ENCODE peak calls at places on chromosomes 12 and 14, in ten cellular contexts. P, L, F, D, O, G, B, J, C and K are unnamed samples.

GRCh38 chr14:94388027-94388895 is at the start of gene SERPINA1:
- DNase-seq in J (peak; percentile 64), O (no peak), G (no peak), D (no peak), C (peak; percentile 89), F (no peak), B (no peak), L (peak; percentile 28), P (no peak), K (no peak)

GRCh38 chr12:19431407-19432308 is 7.6 kb upstream of the AEBP2 start:
- DNase-seq in O (no peak), L (no peak), F (peak; percentile 24), G (no peak), J (no peak), B (peak; percentile 56), C (peak; percentile 96), P (no peak), D (peak; percentile 53), K (peak; percentile 51)

GRCh38 chr14:90419200-90419599 is 22.4 kb downstream of the CALM1 start:
- DNase-seq in O (no peak), C (peak; percentile 99), L (peak; percentile 43), J (peak; percentile 80), B (peak; percentile 71), F (peak; percentile 55), D (no peak), P (peak; percentile 35), G (no peak), K (peak; percentile 69)

GRCh38 chr12:121773011-121773777 is 20.3 kb downstream of the RHOF start:
- DNase-seq in B (peak; percentile 87), L (peak; percentile 55), G (no peak), O (peak; percentile 95), J (peak; percentile 66), F (peak; percentile 78), D (peak; percentile 86), C (peak; percentile 78), P (peak; percentile 91), K (no peak)

GRCh38 chr14:104888489-104889373 is 23.7 kb downstream of the CEP170B start:
- DNase-seq in L (no peak), F (no peak), C (no peak), G (no peak), O (no peak), P (no peak), B (no peak), D (no peak), J (no peak), K (no peak)

GRCh38 chr12:113174461-113175384 is 10.6 kb downstream of the DDX54 start:
- DNase-seq in F (peak; percentile 59), C (peak; percentile 66), B (peak; percentile 89), L (peak; percentile 56), O (peak; percentile 88), P (peak; percentile 88), D (peak; percentile 77), G (peak; percentile 12), J (peak; percentile 68), K (peak; percentile 40)

GRCh38 chr14:64707661-64708060 is 3.4 kb downstream of the PLEKHG3 start:
- DNase-seq in G (no peak), O (no peak), F (peak; percentile 45), D (peak; percentile 52), P (peak; percentile 75), J (no peak), C (peak; percentile 98), L (no peak), B (peak; percentile 58), K (peak; percentile 9)

GRCh38 chr12:115313929-115314328 is 630.0 kb upstream of the TBX3 start:
- DNase-seq in J (peak; percentile 91), P (no peak), B (no peak), F (peak; percentile 69), L (no peak), G (no peak), C (peak; percentile 75), D (no peak), O (no peak), K (no peak)

GRCh38 chr14:89447182-89447970 is 30.3 kb upstream of the FOXN3 start:
- DNase-seq in L (no peak), J (no peak), O (no peak), B (no peak), P (no peak), F (no peak), D (no peak), G (no peak), C (no peak), K (no peak)

GRCh38 chr12:121748218-121748570 is 35.6 kb downstream of the TMEM120B start:
- DNase-seq in D (no peak), C (no peak), B (no peak), J (no peak), F (no peak), O (no peak), L (no peak), G (no peak), P (peak; percentile 64), K (no peak)

GRCh38 chr12:131833896-131834641 is 5.9 kb downstream of the MMP17 start:
- DNase-seq in D (no peak), F (no peak), L (no peak), C (peak; percentile 40), B (no peak), G (no peak), J (no peak), O (no peak), P (no peak), K (no peak)

GRCh38 chr14:51370758-51371386 is 130.8 kb downstream of the TMX1 start:
- DNase-seq in D (no peak), B (no peak), G (no peak), C (no peak), L (no peak), O (no peak), F (no peak), J (no peak), P (no peak), K (no peak)

GRCh38 chr12:31574803-31575573 is 15.9 kb downstream of the DENND5B start:
- DNase-seq in L (no peak), G (no peak), O (no peak), F (no peak), B (no peak), D (no peak), P (no peak), J (no peak), C (peak; percentile 48), K (no peak)

GRCh38 chr12:109264095-109264942 is 44.8 kb downstream of the FOXN4 start:
- DNase-seq in B (peak; percentile 83), O (peak; percentile 84), P (peak; percentile 86), J (peak; percentile 70), C (peak; percentile 69), D (peak; percentile 63), L (peak; percentile 52), G (no peak), F (peak; percentile 91), K (peak; percentile 30)

GRCh38 chr14:59190372-59190771 is 1.9 kb downstream of the DAAM1 start:
- DNase-seq in F (no peak), J (no peak), G (no peak), O (no peak), D (no peak), C (peak; percentile 5), L (no peak), B (peak; percentile 20), P (peak; percentile 15), K (no peak)

GRCh38 chr12:31491819-31492598 is 98.9 kb downstream of the DENND5B start:
- DNase-seq in J (peak; percentile 27), O (no peak), D (no peak), B (peak; percentile 17), F (peak; percentile 90), C (peak; percentile 88), G (no peak), L (no peak), P (peak; percentile 29), K (peak; percentile 50)

GRCh38 chr14:30223966-30224365 is 296.3 kb upstream of the PRKD1 start:
- DNase-seq in B (no peak), D (no peak), C (no peak), J (peak; percentile 64), O (no peak), P (no peak), G (no peak), L (peak; percentile 83), F (peak; percentile 4), K (no peak)

GRCh38 chr14:103923863-103924262 is 4.4 kb upstream of the TDRD9 start:
- DNase-seq in G (no peak), L (no peak), D (no peak), J (no peak), F (no peak), O (no peak), C (no peak), B (no peak), P (no peak), K (no peak)

GRCh38 chr14:52640137-52640536 is 55.2 kb downstream of the ERO1A start:
- DNase-seq in P (no peak), F (no peak), J (no peak), L (no peak), G (no peak), D (no peak), C (no peak), O (no peak), B (no peak), K (no peak)

GRCh38 chr12:91502208-91502607 is 319.6 kb upstream of the DCN start:
- DNase-seq in F (no peak), D (no peak), O (no peak), G (no peak), J (no peak), L (no peak), P (no peak), C (no peak), B (no peak), K (no peak)

GRCh38 chr12:106866426-106867080 is 89.2 kb upstream of the TMEM263 start:
- DNase-seq in F (no peak), P (no peak), G (no peak), J (no peak), B (no peak), C (no peak), L (no peak), D (no peak), O (no peak), K (no peak)

GRCh38 chr14:28774764-28775738 is 8.5 kb downstream of the FOXG1 start:
- DNase-seq in F (no peak), L (no peak), P (no peak), B (no peak), D (no peak), O (no peak), J (no peak), C (no peak), G (no peak), K (no peak)

GRCh38 chr14:35867280-35867629 is 41.1 kb downstream of the BRMS1L start:
- DNase-seq in G (no peak), P (no peak), F (no peak), C (no peak), B (no peak), J (no peak), O (no peak), D (no peak), L (no peak), K (no peak)

GRCh38 chr14:103129301-103130016 is 6.2 kb downstream of the TNFAIP2 start:
- DNase-seq in O (no peak), P (no peak), D (no peak), F (no peak), G (no peak), B (no peak), C (peak; percentile 36), L (no peak), J (no peak), K (no peak)

GRCh38 chr12:47274725-47275124 is 195.0 kb upstream of the AMIGO2 start:
- DNase-seq in J (no peak), F (no peak), B (no peak), L (no peak), D (no peak), P (no peak), C (no peak), G (no peak), O (no peak), K (no peak)

GRCh38 chr12:26939953-26940352 is 1.7 kb downstream of the FGFR1OP2 start:
- DNase-seq in G (no peak), L (no peak), J (no peak), P (no peak), O (no peak), F (no peak), D (no peak), C (no peak), B (no peak), K (no peak)

GRCh38 chr12:24822121-24822899 is 126.6 kb downstream of the BCAT1 start:
- DNase-seq in F (no peak), J (no peak), C (peak; percentile 55), G (no peak), O (no peak), B (peak; percentile 11), L (no peak), D (no peak), P (no peak), K (peak; percentile 77)

GRCh38 chr14:23033801-23034497 is 751 bp downstream of the PSMB5 start:
- DNase-seq in J (no peak), C (no peak), G (no peak), F (no peak), D (no peak), O (no peak), P (no peak), B (no peak), L (no peak), K (no peak)